ENCODE peak calls at places on chromosomes 7 and 10, in seven cellular contexts. O is T-helper 2 cell, G is ACHN, N is cardiac muscle cell, X is heart left ventricle, Z is GM20000, L is psoas muscle. H is an unnamed sample.

GRCh38 chr7:13276977-13277376 is 589.5 kb downstream of the ARL4A start:
- DNase-seq in N (peak; percentile 12), Z (no peak), X (no peak), L (no peak), G (peak; percentile 16), O (no peak), H (no peak)

GRCh38 chr10:22230331-22230833 is 12.6 kb upstream of the EBLN1 start:
- DNase-seq in N (peak; percentile 85), L (no peak), Z (peak; percentile 44), G (peak; percentile 35), O (peak; percentile 29), X (no peak), H (peak; percentile 66)

GRCh38 chr10:131078131-131078881 is 233.2 kb downstream of the TCERG1L start:
- DNase-seq in L (no peak), N (no peak), O (no peak), G (no peak), Z (no peak), X (no peak), H (no peak)

GRCh38 chr10:106559442-106559841 is 605.1 kb downstream of the SORCS1 start:
- DNase-seq in G (no peak), L (no peak), X (no peak), O (no peak), N (peak; percentile 29), Z (no peak), H (no peak)

GRCh38 chr7:142797799-142798377 is 27.1 kb downstream of the PRSS2 start:
- DNase-seq in X (no peak), G (no peak), Z (peak; percentile 58), L (no peak), O (no peak), N (no peak), H (no peak)

GRCh38 chr10:23095404-23095965 is at the start of gene MSRB2:
- DNase-seq in N (peak; percentile 98), X (peak; percentile 96), G (peak; percentile 90), Z (peak; percentile 94), O (peak; percentile 56), L (peak; percentile 97), H (peak; percentile 63)

GRCh38 chr10:29136401-29136800 is 152.5 kb upstream of the LYZL1 start:
- DNase-seq in G (no peak), Z (no peak), N (peak; percentile 81), X (no peak), L (no peak), O (no peak), H (no peak)

GRCh38 chr7:105611856-105612775 is 30.8 kb upstream of the EFCAB10 start:
- DNase-seq in G (no peak), O (no peak), Z (no peak), L (no peak), X (no peak), N (peak; percentile 52), H (no peak)

GRCh38 chr7:8379264-8379663 is 54.1 kb upstream of the NXPH1 start:
- DNase-seq in X (no peak), L (no peak), N (no peak), O (no peak), G (no peak), Z (no peak), H (no peak)

GRCh38 chr10:112951349-112952281 is 1.6 kb downstream of the TCF7L2 start:
- DNase-seq in L (peak; percentile 84), X (peak; percentile 69), Z (peak; percentile 56), O (peak; percentile 42), G (peak; percentile 84), N (peak; percentile 86), H (peak; percentile 78)

GRCh38 chr7:27346531-27347260 is 104.1 kb downstream of the EVX1 start:
- DNase-seq in N (peak; percentile 80), Z (no peak), O (no peak), X (no peak), L (no peak), G (peak; percentile 91), H (peak; percentile 77)

GRCh38 chr7:4010206-4010605 is 671.9 kb upstream of the FOXK1 start:
- DNase-seq in L (no peak), G (no peak), Z (no peak), N (no peak), O (no peak), X (no peak), H (no peak)

GRCh38 chr10:24425151-24425550 is 216.2 kb downstream of the KIAA1217 start:
- DNase-seq in X (no peak), Z (no peak), N (no peak), O (no peak), G (no peak), L (no peak), H (no peak)

GRCh38 chr7:47534322-47535032 is 47.4 kb downstream of the TNS3 start:
- DNase-seq in N (no peak), G (no peak), O (no peak), X (no peak), L (no peak), Z (no peak), H (peak; percentile 53)

GRCh38 chr10:113746188-113746950 is 5.1 kb upstream of the PLEKHS1 start:
- DNase-seq in N (peak; percentile 49), O (no peak), G (peak; percentile 22), X (no peak), Z (no peak), L (no peak), H (peak; percentile 29)

GRCh38 chr10:25294032-25294926 is 119.5 kb downstream of the GPR158 start:
- DNase-seq in O (no peak), G (peak; percentile 2), N (peak; percentile 57), L (no peak), Z (no peak), X (no peak), H (peak; percentile 48)